ENCODE peak calls at places on chromosomes 5 and 9, in six cellular contexts. One of them, this sample, is unnamed.

GRCh38 chr5:41240390-41240789 is 27.1 kb upstream of the C6 start:
- DNase-seq in mammary epithelial cell: no peak
- DNase-seq in mesendoderm: no peak
- DNase-seq in colonic mucosa: no peak
- DNase-seq in IMR-90: no peak
- DNase-seq in K562: no peak
- DNase-seq in this sample: no peak

GRCh38 chr9:85401998-85402397 is 339.8 kb downstream of the AGTPBP1 start:
- DNase-seq in mammary epithelial cell: peak; percentile 33
- DNase-seq in mesendoderm: peak; percentile 55
- DNase-seq in colonic mucosa: no peak
- DNase-seq in IMR-90: no peak
- DNase-seq in K562: no peak
- DNase-seq in this sample: no peak

GRCh38 chr5:57429513-57430120 is 53.0 kb downstream of the ACTBL2 start:
- DNase-seq in mammary epithelial cell: no peak
- DNase-seq in mesendoderm: no peak
- DNase-seq in colonic mucosa: no peak
- DNase-seq in IMR-90: no peak
- DNase-seq in K562: no peak
- DNase-seq in this sample: no peak

GRCh38 chr5:677131-678101 is 15.7 kb downstream of the TPPP start:
- DNase-seq in mammary epithelial cell: no peak
- DNase-seq in mesendoderm: no peak
- DNase-seq in colonic mucosa: peak; percentile 14
- DNase-seq in IMR-90: no peak
- DNase-seq in K562: no peak
- DNase-seq in this sample: peak; percentile 48

GRCh38 chr5:73116506-73116905 is 3.9 kb upstream of the TMEM171 start:
- DNase-seq in mammary epithelial cell: no peak
- DNase-seq in mesendoderm: no peak
- DNase-seq in colonic mucosa: no peak
- DNase-seq in IMR-90: no peak
- DNase-seq in K562: no peak
- DNase-seq in this sample: no peak

GRCh38 chr9:106400950-106401349 is 462.0 kb upstream of the ZNF462 start:
- DNase-seq in mammary epithelial cell: no peak
- DNase-seq in mesendoderm: no peak
- DNase-seq in colonic mucosa: no peak
- DNase-seq in IMR-90: no peak
- DNase-seq in K562: no peak
- DNase-seq in this sample: no peak

GRCh38 chr5:117829646-117830045 is 1158.7 kb downstream of the DTWD2 start:
- DNase-seq in mammary epithelial cell: no peak
- DNase-seq in mesendoderm: peak; percentile 60
- DNase-seq in colonic mucosa: no peak
- DNase-seq in IMR-90: no peak
- DNase-seq in K562: no peak
- DNase-seq in this sample: no peak

GRCh38 chr9:109542922-109543321 is 44.8 kb upstream of the PTPN3 start:
- DNase-seq in mammary epithelial cell: no peak
- DNase-seq in mesendoderm: no peak
- DNase-seq in colonic mucosa: no peak
- DNase-seq in IMR-90: no peak
- DNase-seq in K562: no peak
- DNase-seq in this sample: no peak

GRCh38 chr5:151270599-151270998 is 17.6 kb downstream of the GM2A start:
- DNase-seq in mammary epithelial cell: peak; percentile 68
- DNase-seq in mesendoderm: no peak
- DNase-seq in colonic mucosa: no peak
- DNase-seq in IMR-90: peak; percentile 85
- DNase-seq in K562: no peak
- DNase-seq in this sample: no peak

GRCh38 chr5:178236685-178237084 is 4.1 kb upstream of the PHYKPL start:
- DNase-seq in mammary epithelial cell: no peak
- DNase-seq in mesendoderm: no peak
- DNase-seq in colonic mucosa: peak; percentile 63
- DNase-seq in IMR-90: no peak
- DNase-seq in K562: peak; percentile 39
- DNase-seq in this sample: peak; percentile 39

GRCh38 chr5:116576043-116576713 is 1.6 kb upstream of the SEMA6A start:
- DNase-seq in mammary epithelial cell: peak; percentile 58
- DNase-seq in mesendoderm: peak; percentile 95
- DNase-seq in colonic mucosa: peak; percentile 71
- DNase-seq in IMR-90: peak; percentile 19
- DNase-seq in K562: peak; percentile 83
- DNase-seq in this sample: peak; percentile 87

GRCh38 chr5:171340042-171340441 is 31.0 kb downstream of the TLX3 start:
- DNase-seq in mammary epithelial cell: no peak
- DNase-seq in mesendoderm: no peak
- DNase-seq in colonic mucosa: no peak
- DNase-seq in IMR-90: no peak
- DNase-seq in K562: no peak
- DNase-seq in this sample: no peak

GRCh38 chr9:106438928-106439327 is 424.0 kb upstream of the ZNF462 start:
- DNase-seq in mammary epithelial cell: no peak
- DNase-seq in mesendoderm: peak; percentile 42
- DNase-seq in colonic mucosa: no peak
- DNase-seq in IMR-90: no peak
- DNase-seq in K562: no peak
- DNase-seq in this sample: no peak

GRCh38 chr5:72209515-72210115 is 102.3 kb downstream of the MAP1B start:
- DNase-seq in mammary epithelial cell: peak; percentile 61
- DNase-seq in mesendoderm: no peak
- DNase-seq in colonic mucosa: no peak
- DNase-seq in IMR-90: no peak
- DNase-seq in K562: no peak
- DNase-seq in this sample: no peak

GRCh38 chr5:35247645-35248034 is 17.4 kb upstream of the PRLR start:
- DNase-seq in mammary epithelial cell: peak; percentile 23
- DNase-seq in mesendoderm: no peak
- DNase-seq in colonic mucosa: no peak
- DNase-seq in IMR-90: no peak
- DNase-seq in K562: no peak
- DNase-seq in this sample: no peak

GRCh38 chr9:20144255-20144654 is 355.4 kb upstream of the SLC24A2 start:
- DNase-seq in mammary epithelial cell: no peak
- DNase-seq in mesendoderm: no peak
- DNase-seq in colonic mucosa: no peak
- DNase-seq in IMR-90: no peak
- DNase-seq in K562: no peak
- DNase-seq in this sample: no peak

GRCh38 chr9:122158202-122158601 is 1.4 kb downstream of the NDUFA8 start:
- DNase-seq in mammary epithelial cell: peak; percentile 39
- DNase-seq in mesendoderm: peak; percentile 81
- DNase-seq in colonic mucosa: peak; percentile 21
- DNase-seq in IMR-90: peak; percentile 43
- DNase-seq in K562: peak; percentile 69
- DNase-seq in this sample: peak; percentile 79

GRCh38 chr9:128081052-128081451 is 13.0 kb downstream of the SLC25A25 start:
- DNase-seq in mammary epithelial cell: no peak
- DNase-seq in mesendoderm: no peak
- DNase-seq in colonic mucosa: no peak
- DNase-seq in IMR-90: peak; percentile 98
- DNase-seq in K562: peak; percentile 58
- DNase-seq in this sample: no peak

GRCh38 chr5:87844449-87844848 is 424.2 kb downstream of the TMEM161B start:
- DNase-seq in mammary epithelial cell: no peak
- DNase-seq in mesendoderm: peak; percentile 4
- DNase-seq in colonic mucosa: no peak
- DNase-seq in IMR-90: no peak
- DNase-seq in K562: no peak
- DNase-seq in this sample: peak; percentile 44

DNA sequence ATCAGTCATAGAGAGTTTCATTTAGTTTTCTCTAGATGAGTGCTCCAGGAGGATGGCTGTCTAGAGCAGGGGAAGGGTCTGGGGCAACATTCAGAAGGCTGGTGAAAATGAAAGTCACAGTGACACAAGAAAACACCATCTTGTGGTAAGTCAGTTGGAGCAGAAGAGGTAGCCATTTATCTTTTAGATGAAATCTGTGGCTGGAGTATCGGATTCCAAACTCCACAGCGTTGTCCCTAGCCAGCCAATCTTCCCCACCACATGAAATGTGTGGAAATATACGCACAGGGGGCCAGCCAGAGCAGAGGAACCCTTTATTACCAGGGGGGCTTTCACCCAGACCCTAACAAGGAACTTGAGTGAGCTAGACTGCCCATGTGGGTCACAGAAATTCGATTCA is 15.9 kb upstream of the TNFAIP8 start:
- DNase-seq in mammary epithelial cell: no peak
- DNase-seq in mesendoderm: no peak
- DNase-seq in colonic mucosa: no peak
- DNase-seq in IMR-90: no peak
- DNase-seq in K562: no peak
- DNase-seq in this sample: no peak
- H3K9ac ChIP-seq in mammary epithelial cell: no peak overlapping the region
- H3K9ac ChIP-seq in mesendoderm: no peak overlapping the region
- H3K9ac ChIP-seq in colonic mucosa: no peak overlapping the region
- H3K9ac ChIP-seq in IMR-90: no peak overlapping the region
- H3K9ac ChIP-seq in K562: peak overlapping the region; percentile 51
- H3K9ac ChIP-seq in this sample: peak overlapping the region; percentile 25

GRCh38 chr5:96776606-96777005 is 31.1 kb downstream of the ERAP1 start:
- DNase-seq in mammary epithelial cell: no peak
- DNase-seq in mesendoderm: no peak
- DNase-seq in colonic mucosa: no peak
- DNase-seq in IMR-90: no peak
- DNase-seq in K562: no peak
- DNase-seq in this sample: no peak
- H3K27ac ChIP-seq in mammary epithelial cell: no peak overlapping the region
- H3K27ac ChIP-seq in mesendoderm: no peak overlapping the region
- H3K27ac ChIP-seq in colonic mucosa: no peak overlapping the region
- H3K27ac ChIP-seq in IMR-90: no peak overlapping the region
- H3K27ac ChIP-seq in K562: no peak overlapping the region
- H3K27ac ChIP-seq in this sample: no peak overlapping the region

GRCh38 chr9:137875846-137876245 is 1.7 kb upstream of the CACNA1B start:
- DNase-seq in mammary epithelial cell: no peak
- DNase-seq in mesendoderm: no peak
- DNase-seq in colonic mucosa: no peak
- DNase-seq in IMR-90: no peak
- DNase-seq in K562: no peak
- DNase-seq in this sample: no peak
- H3K4me3 ChIP-seq in mammary epithelial cell: no peak overlapping the region
- H3K4me3 ChIP-seq in mesendoderm: no peak overlapping the region
- H3K4me3 ChIP-seq in colonic mucosa: no peak overlapping the region
- H3K4me3 ChIP-seq in IMR-90: no peak overlapping the region
- H3K4me3 ChIP-seq in K562: no peak overlapping the region
- H3K4me3 ChIP-seq in this sample: no peak overlapping the region

DNA sequence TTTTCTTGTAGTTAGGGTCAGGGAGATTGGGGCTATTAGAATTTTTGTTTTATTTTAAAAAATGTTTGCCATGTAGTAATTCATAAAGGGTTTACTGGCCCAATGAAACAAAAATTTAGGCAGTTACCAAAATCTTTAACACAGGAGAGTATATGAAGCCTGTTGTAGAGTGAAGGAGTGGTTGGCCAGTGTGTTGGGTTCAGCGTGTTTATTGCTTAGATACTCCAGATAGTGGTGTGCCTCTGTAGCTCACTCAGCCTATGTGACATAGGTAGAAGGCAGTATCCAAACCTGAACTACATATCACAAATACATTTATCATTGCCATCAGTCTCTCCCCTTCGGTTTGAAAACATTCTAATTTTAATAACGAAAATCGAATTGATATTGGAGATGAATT is 1.2 kb downstream of the TEK start:
- DNase-seq in mammary epithelial cell: no peak
- DNase-seq in mesendoderm: no peak
- DNase-seq in colonic mucosa: no peak
- DNase-seq in IMR-90: no peak
- DNase-seq in K562: no peak
- DNase-seq in this sample: no peak
- H3K9ac ChIP-seq in mammary epithelial cell: no peak overlapping the region
- H3K9ac ChIP-seq in mesendoderm: no peak overlapping the region
- H3K9ac ChIP-seq in colonic mucosa: no peak overlapping the region
- H3K9ac ChIP-seq in IMR-90: peak overlapping the region; percentile 99
- H3K9ac ChIP-seq in K562: no peak overlapping the region
- H3K9ac ChIP-seq in this sample: no peak overlapping the region

GRCh38 chr9:21265421-21266189 is 25.8 kb upstream of the IFNA14 start:
- DNase-seq in mammary epithelial cell: peak; percentile 52
- DNase-seq in mesendoderm: peak; percentile 14
- DNase-seq in colonic mucosa: no peak
- DNase-seq in IMR-90: no peak
- DNase-seq in K562: no peak
- DNase-seq in this sample: no peak
- H3K27ac ChIP-seq in mammary epithelial cell: no peak overlapping the region
- H3K27ac ChIP-seq in mesendoderm: no peak overlapping the region
- H3K27ac ChIP-seq in colonic mucosa: no peak overlapping the region
- H3K27ac ChIP-seq in IMR-90: no peak overlapping the region
- H3K27ac ChIP-seq in K562: no peak overlapping the region
- H3K27ac ChIP-seq in this sample: no peak overlapping the region

DNA sequence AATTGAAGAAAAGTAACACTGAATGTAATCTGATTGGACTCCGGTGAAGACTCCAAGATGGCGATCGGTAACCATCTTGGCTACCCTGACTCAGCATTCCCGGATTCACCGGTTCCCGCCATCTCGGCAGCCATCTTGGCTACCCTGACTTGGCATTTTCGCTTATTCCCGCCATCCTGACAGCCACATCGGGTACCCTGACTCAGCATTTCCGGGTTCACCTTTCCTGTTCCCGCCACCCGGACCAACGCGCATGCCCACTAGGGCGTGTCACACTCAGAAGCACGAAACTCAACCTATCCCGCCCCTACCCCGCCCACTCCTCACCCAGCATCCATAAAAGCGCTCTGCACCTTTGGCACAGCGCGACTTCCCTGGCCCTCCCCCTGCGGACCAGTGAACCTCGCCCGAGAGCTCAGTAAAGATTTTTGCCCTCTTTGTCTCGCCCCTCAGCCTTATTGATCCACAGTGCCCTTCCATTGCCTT is 17.2 kb downstream of the SPTLC1 start:
- DNase-seq in mammary epithelial cell: peak; percentile 86
- DNase-seq in mesendoderm: peak; percentile 83
- DNase-seq in colonic mucosa: peak; percentile 91
- DNase-seq in IMR-90: peak; percentile 30
- DNase-seq in K562: no peak
- DNase-seq in this sample: no peak
- H3K4me3 ChIP-seq in mammary epithelial cell: no peak overlapping the region
- H3K4me3 ChIP-seq in mesendoderm: no peak overlapping the region
- H3K4me3 ChIP-seq in colonic mucosa: no peak overlapping the region
- H3K4me3 ChIP-seq in IMR-90: no peak overlapping the region
- H3K4me3 ChIP-seq in K562: no peak overlapping the region
- H3K4me3 ChIP-seq in this sample: no peak overlapping the region

GRCh38 chr9:114110180-114110579 is 11.1 kb upstream of the KIF12 start:
- DNase-seq in mammary epithelial cell: no peak
- DNase-seq in mesendoderm: no peak
- DNase-seq in colonic mucosa: no peak
- DNase-seq in IMR-90: peak; percentile 73
- DNase-seq in K562: no peak
- DNase-seq in this sample: no peak
- H3K9ac ChIP-seq in mammary epithelial cell: no peak overlapping the region
- H3K9ac ChIP-seq in mesendoderm: no peak overlapping the region
- H3K9ac ChIP-seq in colonic mucosa: no peak overlapping the region
- H3K9ac ChIP-seq in IMR-90: no peak overlapping the region
- H3K9ac ChIP-seq in K562: no peak overlapping the region
- H3K9ac ChIP-seq in this sample: no peak overlapping the region

This sample was measured in Karpas-422.